ENCODE peak calls at places on chromosomes 7 and 10, in five cellular contexts. B, F, V, Z and L are unnamed samples.
A peak's percentile ranks its signal among the peaks of the same experiment; 100 is the strongest.

GRCh38 chr7:43201912-43202311 is 89.5 kb downstream of the HECW1 start:
- DNase-seq in B (peak; percentile 17), F (no peak), V (no peak), Z (no peak), L (no peak)

GRCh38 chr10:104199567-104199966 is 32.6 kb downstream of the CFAP43 start:
- DNase-seq in B (no peak), F (no peak), V (no peak), Z (no peak), L (no peak)

GRCh38 chr10:34615770-34616169 is 199.3 kb downstream of the PARD3 start:
- DNase-seq in B (no peak), F (no peak), V (no peak), Z (no peak), L (no peak)

GRCh38 chr7:118142012-118142411 is 42.0 kb upstream of the LSM8 start:
- DNase-seq in B (no peak), F (no peak), V (no peak), Z (peak; percentile 51), L (no peak)

GRCh38 chr7:104929921-104930320 is 84.1 kb upstream of the KMT2E start:
- DNase-seq in B (no peak), F (no peak), V (no peak), Z (no peak), L (no peak)

GRCh38 chr7:105932835-105933477 is 30.1 kb upstream of the CDHR3 start:
- DNase-seq in B (peak; percentile 86), F (no peak), V (no peak), Z (no peak), L (no peak)

GRCh38 chr10:74543276-74543675 is 283.1 kb upstream of the KAT6B start:
- DNase-seq in B (no peak), F (no peak), V (no peak), Z (no peak), L (no peak)

GRCh38 chr10:101135151-101136006 is 4.3 kb downstream of the TLX1 start:
- DNase-seq in B (no peak), F (peak; percentile 40), V (no peak), Z (no peak), L (no peak)

GRCh38 chr10:86585037-86585725 is 63.6 kb upstream of the WAPL start:
- DNase-seq in B (peak; percentile 34), F (peak; percentile 85), V (peak; percentile 81), Z (peak; percentile 71), L (peak; percentile 68)